ENCODE peak calls at places on chromosomes 6 and 20, in ten cellular contexts. D, W, P, Z, Y, U, S, T, K and A are unnamed samples.

GRCh38 chr6:145015739-145016558 is 719.4 kb downstream of the EPM2A start:
- DNase-seq in D (no peak), W (no peak), P (no peak), Z (no peak), Y (no peak), U (no peak), S (peak; percentile 77), T (no peak), K (no peak), A (no peak)

GRCh38 chr20:20713244-20713765 is 861 bp upstream of the RALGAPA2 start:
- DNase-seq in D (no peak), W (no peak), P (no peak), Z (peak; percentile 89), Y (no peak), U (peak; percentile 16), S (no peak), T (no peak), K (no peak), A (no peak)

GRCh38 chr20:11271319-11271718 is 597.5 kb upstream of the JAG1 start:
- DNase-seq in D (peak; percentile 20), W (no peak), P (no peak), Z (no peak), Y (peak; percentile 84), U (no peak), S (no peak), T (no peak), K (no peak), A (no peak)

GRCh38 chr20:48722002-48722731 is 105.6 kb downstream of the PREX1 start:
- DNase-seq in D (no peak), W (no peak), P (peak; percentile 81), Z (no peak), Y (no peak), U (no peak), S (no peak), T (no peak), K (no peak), A (no peak)

GRCh38 chr6:69915346-69915745 is 49.0 kb downstream of the COL19A1 start:
- DNase-seq in D (no peak), W (no peak), P (no peak), Z (no peak), Y (no peak), U (no peak), S (no peak), T (no peak), K (no peak), A (no peak)

GRCh38 chr6:113630738-113631535 is 226.2 kb upstream of the MARCKS start:
- DNase-seq in D (no peak), W (no peak), P (peak; percentile 64), Z (no peak), Y (no peak), U (no peak), S (no peak), T (peak; percentile 24), K (no peak), A (peak; percentile 91)

GRCh38 chr6:56385981-56386593 is 138.7 kb upstream of the COL21A1 start:
- DNase-seq in D (no peak), W (no peak), P (no peak), Z (no peak), Y (no peak), U (no peak), S (no peak), T (no peak), K (no peak), A (no peak)

GRCh38 chr6:131949615-131949908 is 1.6 kb downstream of the CCN2 start:
- DNase-seq in D (no peak), W (no peak), P (no peak), Z (no peak), Y (no peak), U (no peak), S (no peak), T (no peak), K (no peak), A (no peak)

GRCh38 chr6:28606424-28607391 is 81.0 kb downstream of the GPX5 start:
- DNase-seq in D (peak; percentile 25), W (no peak), P (peak; percentile 49), Z (no peak), Y (peak; percentile 93), U (no peak), S (peak; percentile 86), T (peak; percentile 24), K (no peak), A (peak; percentile 95)

GRCh38 chr6:27312950-27313271 is 838 bp upstream of the POM121L2 start:
- DNase-seq in D (no peak), W (no peak), P (no peak), Z (no peak), Y (no peak), U (no peak), S (no peak), T (no peak), K (no peak), A (no peak)
- H3K27ac ChIP-seq in D (no peak overlapping the region), W (no peak overlapping the region), P (no peak overlapping the region), Z (no peak overlapping the region), Y (no peak overlapping the region), U (no peak overlapping the region), S (no peak overlapping the region), T (no peak overlapping the region), K (no peak overlapping the region), A (no peak overlapping the region)

DNA sequence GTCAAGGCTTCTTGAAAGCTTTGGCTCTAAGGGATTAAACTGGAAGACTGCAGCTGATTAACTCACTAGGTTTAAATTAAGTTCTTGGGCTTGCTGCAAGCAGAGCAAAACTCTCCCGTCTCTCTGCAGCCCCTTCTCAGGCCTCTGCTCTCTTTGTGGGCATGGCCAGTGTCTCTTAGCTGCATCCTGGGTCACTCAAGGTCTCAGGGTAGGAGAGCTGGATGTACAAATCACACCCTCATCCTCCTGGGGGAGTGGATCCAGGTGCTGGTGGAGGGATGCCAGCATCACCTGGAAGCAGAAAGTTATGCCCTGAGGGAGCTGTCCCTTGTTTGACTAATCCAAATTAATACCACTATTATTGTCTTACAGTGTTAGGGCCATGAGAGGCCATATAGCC is 35.8 kb downstream of the GCM1 start:
- DNase-seq in D (no peak), W (peak; percentile 7), P (no peak), Z (no peak), Y (no peak), U (no peak), S (peak; percentile 55), T (no peak), K (no peak), A (no peak)
- H3K27ac ChIP-seq in D (peak overlapping the region; percentile 52), W (no peak overlapping the region), P (no peak overlapping the region), Z (peak overlapping the region; percentile 8), Y (no peak overlapping the region), U (no peak overlapping the region), S (peak overlapping the region; percentile 53), T (no peak overlapping the region), K (no peak overlapping the region), A (no peak overlapping the region)

GRCh38 chr6:158410784-158411183 is 98.5 kb downstream of the TULP4 start:
- DNase-seq in D (no peak), W (no peak), P (no peak), Z (peak; percentile 64), Y (no peak), U (no peak), S (no peak), T (no peak), K (no peak), A (no peak)

GRCh38 chr6:158408013-158408412 is 95.7 kb downstream of the TULP4 start:
- DNase-seq in D (no peak), W (no peak), P (no peak), Z (no peak), Y (no peak), U (no peak), S (no peak), T (no peak), K (no peak), A (no peak)

GRCh38 chr6:158409451-158409850 is 97.2 kb downstream of the TULP4 start:
- DNase-seq in D (no peak), W (peak; percentile 24), P (peak; percentile 21), Z (peak; percentile 66), Y (no peak), U (no peak), S (no peak), T (no peak), K (no peak), A (peak; percentile 9)

GRCh38 chr6:158406736-158407135 is 94.5 kb downstream of the TULP4 start:
- DNase-seq in D (no peak), W (no peak), P (no peak), Z (no peak), Y (no peak), U (no peak), S (no peak), T (no peak), K (no peak), A (no peak)

DNA sequence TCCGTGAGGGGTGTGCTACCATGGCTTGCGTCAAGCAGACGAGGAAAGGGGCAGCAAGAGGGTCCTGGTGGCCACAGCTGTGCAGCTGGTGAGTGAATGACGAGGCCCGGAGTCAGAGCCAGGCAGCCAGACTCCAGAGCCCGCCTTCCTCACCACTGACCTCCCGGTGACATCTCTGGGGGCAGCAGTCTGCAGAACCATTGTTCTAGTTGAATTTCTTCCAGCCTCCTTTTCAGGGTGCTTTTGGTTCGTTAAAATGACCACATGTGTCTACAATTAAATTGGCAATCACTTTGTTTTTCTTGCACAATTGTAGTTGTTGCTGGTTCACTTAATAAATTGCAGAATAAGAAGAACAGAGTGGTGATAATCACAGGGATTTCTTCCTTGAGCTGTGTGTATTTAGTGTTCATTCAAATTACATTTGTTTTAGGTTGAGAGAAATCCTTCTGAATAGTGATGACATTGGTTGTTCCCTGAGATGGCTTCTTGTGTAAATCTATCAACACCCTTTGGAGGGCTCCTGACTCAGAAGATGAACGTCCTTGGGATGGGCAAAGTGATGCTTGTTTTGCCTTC is 96.4 kb downstream of the TULP4 start:
- DNase-seq in D (no peak), W (no peak), P (no peak), Z (peak; percentile 57), Y (no peak), U (peak; percentile 72), S (no peak), T (no peak), K (no peak), A (no peak)
- H3K27ac ChIP-seq in D (no peak overlapping the region), W (no peak overlapping the region), P (no peak overlapping the region), Z (peak overlapping the region; percentile 22), Y (no peak overlapping the region), U (peak overlapping the region; percentile 14), S (no peak overlapping the region), T (no peak overlapping the region), K (no peak overlapping the region), A (no peak overlapping the region)

GRCh38 chr6:6699741-6700367 is 111.3 kb downstream of the LY86 start:
- DNase-seq in D (peak; percentile 74), W (peak; percentile 99), P (peak; percentile 97), Z (no peak), Y (peak; percentile 49), U (peak; percentile 83), S (peak; percentile 96), T (no peak), K (no peak), A (no peak)

GRCh38 chr6:6694825-6695710 is 106.5 kb downstream of the LY86 start:
- DNase-seq in D (no peak), W (peak; percentile 63), P (peak; percentile 95), Z (no peak), Y (peak; percentile 79), U (no peak), S (peak; percentile 35), T (no peak), K (no peak), A (no peak)

GRCh38 chr6:6695711-6696048 is 107.2 kb downstream of the LY86 start:
- DNase-seq in D (no peak), W (no peak), P (peak; percentile 56), Z (no peak), Y (no peak), U (no peak), S (no peak), T (no peak), K (no peak), A (no peak)

GRCh38 chr6:6696867-6697531 is 108.5 kb downstream of the LY86 start:
- DNase-seq in D (peak; percentile 58), W (peak; percentile 74), P (peak; percentile 94), Z (no peak), Y (peak; percentile 91), U (peak; percentile 56), S (peak; percentile 16), T (no peak), K (no peak), A (peak; percentile 57)

GRCh38 chr6:6697620-6698019 is 109.1 kb downstream of the LY86 start:
- DNase-seq in D (no peak), W (no peak), P (peak; percentile 73), Z (no peak), Y (no peak), U (no peak), S (no peak), T (no peak), K (no peak), A (no peak)
- H3K27ac ChIP-seq in D (no peak overlapping the region), W (peak overlapping the region; percentile 45), P (peak overlapping the region; percentile 91), Z (no peak overlapping the region), Y (no peak overlapping the region), U (peak overlapping the region; percentile 2), S (peak overlapping the region; percentile 100), T (no peak overlapping the region), K (no peak overlapping the region), A (no peak overlapping the region)